ENCODE peak calls at places on chromosomes 4 and X, in seven cellular contexts. E, V, C, U, F, M and J are unnamed samples.

GRCh38 chrX:72304877-72305276 is 837 bp downstream of the CITED1 start:
- DNase-seq in V (no peak), C (no peak), U (no peak), E (no peak), F (no peak), M (no peak), J (no peak)

GRCh38 chr4:127505203-127505602 is 127.6 kb upstream of the INTU start:
- DNase-seq in V (no peak), M (no peak), C (peak), U (peak), E (no peak), F (no peak), J (no peak)

GRCh38 chr4:184419976-184420375 is 54.4 kb downstream of the IRF2 start:
- DNase-seq in U (no peak), V (no peak), M (no peak), F (no peak), C (no peak), E (no peak), J (no peak)

GRCh38 chr4:156456830-156457229 is 503.2 kb upstream of the CTSO start:
- DNase-seq in C (no peak), V (no peak), M (no peak), E (no peak), F (no peak), U (no peak), J (no peak)

GRCh38 chr4:19146038-19146437 is 1105.7 kb upstream of the SLIT2 start:
- DNase-seq in U (no peak), F (no peak), C (no peak), V (no peak), E (no peak), M (no peak), J (no peak)

GRCh38 chr4:40916880-40917279 is 167.1 kb downstream of the NSUN7 start:
- DNase-seq in U (no peak), F (no peak), V (peak), C (no peak), M (peak), E (no peak), J (peak)

GRCh38 chrX:138847930-138848329 is 136.4 kb upstream of the FGF13 start:
- DNase-seq in V (no peak), F (no peak), C (no peak), U (no peak), E (no peak), M (no peak), J (peak)

GRCh38 chrX:10356979-10357378 is 200.2 kb downstream of the CLCN4 start:
- DNase-seq in C (no peak), M (no peak), F (no peak), V (no peak), U (no peak), E (no peak), J (no peak)

GRCh38 chrX:136752796-136753195 is 27.9 kb downstream of the ARHGEF6 start:
- DNase-seq in C (no peak), U (no peak), E (no peak), M (peak), V (peak), F (no peak), J (no peak)

GRCh38 chr4:147714575-147715401 is 17.1 kb upstream of the ARHGAP10 start:
- DNase-seq in C (peak), U (no peak), V (peak), M (peak), F (no peak), E (no peak), J (no peak)

GRCh38 chr4:26238782-26239647 is 81.8 kb upstream of the RBPJ start:
- DNase-seq in F (no peak), U (peak), M (no peak), C (peak), E (no peak), V (no peak), J (peak)

GRCh38 chr4:75660491-75660890 is 12.7 kb downstream of the G3BP2 start:
- DNase-seq in F (no peak), U (no peak), E (no peak), V (no peak), C (no peak), M (no peak), J (no peak)

GRCh38 chr4:101818362-101818761 is 27.8 kb downstream of the BANK1 start:
- DNase-seq in C (peak), E (no peak), M (no peak), V (peak), F (no peak), U (no peak), J (no peak)

GRCh38 chr4:73662709-73663546 is 42.7 kb upstream of the RASSF6 start:
- DNase-seq in V (peak), F (no peak), M (no peak), E (no peak), U (peak), C (no peak), J (peak)

GRCh38 chr4:23084559-23085248 is 392.0 kb downstream of the GBA3 start:
- DNase-seq in V (no peak), M (no peak), F (no peak), E (no peak), U (no peak), C (no peak), J (no peak)

GRCh38 chrX:124242160-124242559 is 90.3 kb upstream of the TEX13D start:
- DNase-seq in V (no peak), F (no peak), C (no peak), U (no peak), M (no peak), E (no peak), J (no peak)

GRCh38 chr4:86401826-86402225 is 42.0 kb upstream of the MAPK10 start:
- DNase-seq in E (no peak), U (no peak), C (no peak), V (no peak), F (no peak), M (no peak), J (no peak)

GRCh38 chrX:48466696-48467095 is 3.4 kb downstream of the SLC38A5 start:
- DNase-seq in M (no peak), V (no peak), F (no peak), C (no peak), E (no peak), U (no peak), J (peak)

GRCh38 chr4:76035146-76035545 is 724 bp downstream of the CXCL11 start:
- DNase-seq in F (no peak), M (no peak), E (no peak), C (no peak), U (no peak), V (no peak), J (peak)

GRCh38 chr4:72606751-72607150 is 37.7 kb upstream of the ADAMTS3 start:
- DNase-seq in F (no peak), U (no peak), E (no peak), V (no peak), C (no peak), M (no peak), J (no peak)

GRCh38 chr4:78591404-78591803 is 39.8 kb downstream of the ANXA3 start:
- DNase-seq in E (no peak), C (no peak), F (no peak), M (no peak), U (no peak), V (no peak), J (no peak)

GRCh38 chrX:133151320-133151719 is 54.4 kb upstream of the USP26 start:
- DNase-seq in V (peak), E (no peak), C (no peak), F (no peak), M (no peak), U (no peak), J (no peak)

GRCh38 chr4:26226978-26227377 is 93.8 kb upstream of the RBPJ start:
- DNase-seq in V (no peak), M (no peak), C (no peak), F (no peak), U (no peak), E (no peak), J (no peak)

GRCh38 chrX:107629533-107629909 is 1.2 kb downstream of the PRPS1 start:
- DNase-seq in C (no peak), U (peak), E (no peak), V (peak), F (no peak), M (no peak), J (peak)

GRCh38 chrX:40260123-40260751 is 162.5 kb upstream of the BCOR start:
- DNase-seq in C (no peak), F (no peak), M (no peak), E (no peak), U (peak), V (no peak), J (peak)

GRCh38 chr4:83370640-83370906 is 35.9 kb upstream of the HPSE start:
- DNase-seq in V (no peak), U (no peak), C (no peak), E (no peak), M (no peak), F (no peak), J (no peak)

GRCh38 chr4:173001571-173001970 is 167.0 kb upstream of the GALNT7 start:
- DNase-seq in M (no peak), V (no peak), E (no peak), F (no peak), U (no peak), C (no peak), J (no peak)

GRCh38 chrX:135411893-135412292 is 9.9 kb upstream of the SMIM10L2A start:
- DNase-seq in E (no peak), M (no peak), U (no peak), F (no peak), V (no peak), C (no peak), J (no peak)

GRCh38 chrX:106168107-106168506 is at the start of gene PWWP3B:
- DNase-seq in C (no peak), F (no peak), M (peak), V (peak), E (no peak), U (no peak), J (peak)

GRCh38 chrX:69285401-69285871 is 120.2 kb upstream of the PJA1 start:
- DNase-seq in E (no peak), U (no peak), F (no peak), V (no peak), C (no peak), M (peak), J (peak)

GRCh38 chrX:19888419-19888879 is 1.0 kb upstream of the SH3KBP1 start:
- DNase-seq in U (peak), E (no peak), V (peak), C (no peak), M (no peak), F (no peak), J (peak)

GRCh38 chrX:12820737-12821136 is 29.5 kb downstream of the PRPS2 start:
- DNase-seq in F (no peak), C (no peak), V (no peak), U (no peak), M (no peak), E (no peak), J (no peak)

GRCh38 chr4:139319571-139319970 is 17.3 kb upstream of the NDUFC1 start:
- DNase-seq in U (no peak), V (no peak), F (no peak), M (no peak), E (no peak), C (no peak), J (no peak)

GRCh38 chr4:148273501-148273986 is 168.7 kb downstream of the NR3C2 start:
- DNase-seq in M (no peak), E (no peak), V (no peak), U (no peak), C (no peak), F (no peak), J (no peak)

GRCh38 chrX:154019633-154020499 is at the start of gene IRAK1:
- DNase-seq in F (peak), C (no peak), E (peak), V (peak), M (peak), U (peak), J (no peak)

GRCh38 chr4:57040510-57040909 is 61.8 kb downstream of the POLR2B start:
- DNase-seq in U (no peak), V (no peak), E (no peak), F (no peak), C (no peak), M (no peak), J (no peak)

GRCh38 chrX:56802428-56802827 is 73.4 kb downstream of the NBDY start:
- DNase-seq in M (peak), U (no peak), F (no peak), V (no peak), C (no peak), E (no peak), J (no peak)

GRCh38 chr4:15374697-15375096 is 53.1 kb upstream of the C1QTNF7 start:
- DNase-seq in F (no peak), E (no peak), U (no peak), V (no peak), M (no peak), C (no peak), J (no peak)

GRCh38 chr4:101398807-101399206 is 51.5 kb upstream of the PPP3CA start:
- DNase-seq in F (no peak), V (no peak), U (no peak), C (no peak), M (no peak), E (no peak), J (no peak)